ENCODE peak calls at places on chromosomes 5 and 9, in ten cellular contexts. One of them, this sample, is unnamed.

GRCh38 chr9:99873531-99873930 is 32.9 kb upstream of the STX17 start:
- DNase-seq in aorta: no peak
- DNase-seq in lower lobe of right lung: no peak
- DNase-seq in cardiac fibroblast: peak
- DNase-seq in GM12878: no peak
- DNase-seq in MM.1S: no peak
- DNase-seq in GM12865: no peak
- DNase-seq in uterus: no peak
- DNase-seq in spleen: no peak
- DNase-seq in right cardiac atrium: no peak
- DNase-seq in this sample: no peak

GRCh38 chr9:96646081-96646991 is 8.8 kb downstream of the PRXL2C start:
- DNase-seq in aorta: peak
- DNase-seq in lower lobe of right lung: no peak
- DNase-seq in cardiac fibroblast: peak
- DNase-seq in GM12878: no peak
- DNase-seq in MM.1S: no peak
- DNase-seq in GM12865: no peak
- DNase-seq in uterus: no peak
- DNase-seq in spleen: no peak
- DNase-seq in right cardiac atrium: no peak
- DNase-seq in this sample: peak

GRCh38 chr5:78490709-78491485 is 130.5 kb downstream of the SCAMP1 start:
- DNase-seq in aorta: no peak
- DNase-seq in lower lobe of right lung: no peak
- DNase-seq in cardiac fibroblast: peak
- DNase-seq in GM12878: no peak
- DNase-seq in MM.1S: no peak
- DNase-seq in GM12865: no peak
- DNase-seq in uterus: no peak
- DNase-seq in spleen: no peak
- DNase-seq in right cardiac atrium: no peak
- DNase-seq in this sample: no peak

GRCh38 chr5:16178745-16179372 is 732 bp downstream of the MARCHF11 start:
- DNase-seq in aorta: peak
- DNase-seq in lower lobe of right lung: peak
- DNase-seq in cardiac fibroblast: peak
- DNase-seq in GM12878: no peak
- DNase-seq in MM.1S: peak
- DNase-seq in GM12865: peak
- DNase-seq in uterus: peak
- DNase-seq in spleen: peak
- DNase-seq in right cardiac atrium: peak
- DNase-seq in this sample: peak

GRCh38 chr5:143040622-143041021 is 270.4 kb downstream of the ARHGAP26 start:
- DNase-seq in aorta: no peak
- DNase-seq in lower lobe of right lung: no peak
- DNase-seq in cardiac fibroblast: no peak
- DNase-seq in GM12878: no peak
- DNase-seq in MM.1S: no peak
- DNase-seq in GM12865: no peak
- DNase-seq in uterus: no peak
- DNase-seq in spleen: no peak
- DNase-seq in right cardiac atrium: no peak
- DNase-seq in this sample: no peak

GRCh38 chr5:9927106-9927505 is 297.0 kb upstream of the TAS2R1 start:
- DNase-seq in aorta: no peak
- DNase-seq in lower lobe of right lung: no peak
- DNase-seq in cardiac fibroblast: peak
- DNase-seq in GM12878: no peak
- DNase-seq in MM.1S: no peak
- DNase-seq in GM12865: no peak
- DNase-seq in uterus: no peak
- DNase-seq in spleen: no peak
- DNase-seq in right cardiac atrium: no peak
- DNase-seq in this sample: no peak

GRCh38 chr9:134637241-134637640 is 4.4 kb upstream of the COL5A1 start:
- DNase-seq in aorta: peak
- DNase-seq in lower lobe of right lung: peak
- DNase-seq in cardiac fibroblast: no peak
- DNase-seq in GM12878: no peak
- DNase-seq in MM.1S: no peak
- DNase-seq in GM12865: no peak
- DNase-seq in uterus: no peak
- DNase-seq in spleen: peak
- DNase-seq in right cardiac atrium: peak
- DNase-seq in this sample: no peak

GRCh38 chr5:41721521-41721920 is 148.7 kb downstream of the OXCT1 start:
- DNase-seq in aorta: no peak
- DNase-seq in lower lobe of right lung: no peak
- DNase-seq in cardiac fibroblast: peak
- DNase-seq in GM12878: no peak
- DNase-seq in MM.1S: no peak
- DNase-seq in GM12865: no peak
- DNase-seq in uterus: no peak
- DNase-seq in spleen: no peak
- DNase-seq in right cardiac atrium: no peak
- DNase-seq in this sample: no peak

GRCh38 chr5:151682751-151683331 is 3.9 kb downstream of the SPARC start:
- DNase-seq in aorta: no peak
- DNase-seq in lower lobe of right lung: no peak
- DNase-seq in cardiac fibroblast: peak
- DNase-seq in GM12878: no peak
- DNase-seq in MM.1S: no peak
- DNase-seq in GM12865: no peak
- DNase-seq in uterus: no peak
- DNase-seq in spleen: no peak
- DNase-seq in right cardiac atrium: no peak
- DNase-seq in this sample: peak

GRCh38 chr5:151680944-151681427 is 5.7 kb downstream of the SPARC start:
- DNase-seq in aorta: no peak
- DNase-seq in lower lobe of right lung: no peak
- DNase-seq in cardiac fibroblast: peak
- DNase-seq in GM12878: no peak
- DNase-seq in MM.1S: no peak
- DNase-seq in GM12865: no peak
- DNase-seq in uterus: no peak
- DNase-seq in spleen: no peak
- DNase-seq in right cardiac atrium: peak
- DNase-seq in this sample: no peak

GRCh38 chr5:151683444-151683843 is 3.3 kb downstream of the SPARC start:
- DNase-seq in aorta: no peak
- DNase-seq in lower lobe of right lung: no peak
- DNase-seq in cardiac fibroblast: peak
- DNase-seq in GM12878: no peak
- DNase-seq in MM.1S: no peak
- DNase-seq in GM12865: no peak
- DNase-seq in uterus: no peak
- DNase-seq in spleen: no peak
- DNase-seq in right cardiac atrium: no peak
- DNase-seq in this sample: no peak

GRCh38 chr5:151683936-151684586 is 2.7 kb downstream of the SPARC start:
- DNase-seq in aorta: no peak
- DNase-seq in lower lobe of right lung: no peak
- DNase-seq in cardiac fibroblast: peak
- DNase-seq in GM12878: no peak
- DNase-seq in MM.1S: no peak
- DNase-seq in GM12865: no peak
- DNase-seq in uterus: no peak
- DNase-seq in spleen: no peak
- DNase-seq in right cardiac atrium: no peak
- DNase-seq in this sample: no peak

DNA sequence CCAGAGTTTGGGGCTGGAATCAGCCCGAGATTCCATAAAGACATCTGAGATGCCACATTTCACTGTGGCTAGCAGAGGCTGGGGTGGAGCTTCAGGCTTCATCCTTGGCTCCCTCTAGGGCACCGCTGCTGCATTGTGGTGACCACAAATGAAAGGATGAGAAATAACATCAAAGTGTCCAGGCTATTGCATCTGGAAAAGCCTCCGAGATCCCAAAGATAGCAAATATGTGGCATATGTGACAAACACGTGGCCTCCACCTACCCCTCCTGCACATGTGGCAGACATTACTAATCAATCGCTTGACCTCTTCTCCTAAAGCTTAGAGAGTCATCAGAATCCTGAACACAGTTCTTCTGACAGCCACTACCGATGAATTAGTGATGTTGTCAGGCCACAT is 4.5 kb downstream of the SPARC start:
- DNase-seq in aorta: no peak
- DNase-seq in lower lobe of right lung: no peak
- DNase-seq in cardiac fibroblast: peak
- DNase-seq in GM12878: no peak
- DNase-seq in MM.1S: no peak
- DNase-seq in GM12865: no peak
- DNase-seq in uterus: no peak
- DNase-seq in spleen: no peak
- DNase-seq in right cardiac atrium: no peak
- DNase-seq in this sample: no peak
- H3K4me3 ChIP-seq in aorta: no peak
- H3K4me3 ChIP-seq in lower lobe of right lung: peak
- H3K4me3 ChIP-seq in cardiac fibroblast: no peak
- H3K4me3 ChIP-seq in GM12878: no peak
- H3K4me3 ChIP-seq in MM.1S: no peak
- H3K4me3 ChIP-seq in GM12865: no peak
- H3K4me3 ChIP-seq in uterus: no peak
- H3K4me3 ChIP-seq in spleen: no peak
- H3K4me3 ChIP-seq in right cardiac atrium: peak
- H3K4me3 ChIP-seq in this sample: peak

GRCh38 chr9:87382902-87383301 is 114.8 kb upstream of the DAPK1 start:
- DNase-seq in aorta: peak
- DNase-seq in lower lobe of right lung: no peak
- DNase-seq in cardiac fibroblast: peak
- DNase-seq in GM12878: no peak
- DNase-seq in MM.1S: no peak
- DNase-seq in GM12865: peak
- DNase-seq in uterus: no peak
- DNase-seq in spleen: no peak
- DNase-seq in right cardiac atrium: no peak
- DNase-seq in this sample: no peak

GRCh38 chr9:87379300-87379699 is 118.4 kb upstream of the DAPK1 start:
- DNase-seq in aorta: no peak
- DNase-seq in lower lobe of right lung: no peak
- DNase-seq in cardiac fibroblast: no peak
- DNase-seq in GM12878: no peak
- DNase-seq in MM.1S: no peak
- DNase-seq in GM12865: no peak
- DNase-seq in uterus: no peak
- DNase-seq in spleen: no peak
- DNase-seq in right cardiac atrium: no peak
- DNase-seq in this sample: no peak

GRCh38 chr9:87381050-87381711 is 116.5 kb upstream of the DAPK1 start:
- DNase-seq in aorta: no peak
- DNase-seq in lower lobe of right lung: no peak
- DNase-seq in cardiac fibroblast: peak
- DNase-seq in GM12878: no peak
- DNase-seq in MM.1S: no peak
- DNase-seq in GM12865: no peak
- DNase-seq in uterus: no peak
- DNase-seq in spleen: no peak
- DNase-seq in right cardiac atrium: no peak
- DNase-seq in this sample: no peak

GRCh38 chr9:87383341-87384150 is 114.1 kb upstream of the DAPK1 start:
- DNase-seq in aorta: no peak
- DNase-seq in lower lobe of right lung: no peak
- DNase-seq in cardiac fibroblast: peak
- DNase-seq in GM12878: no peak
- DNase-seq in MM.1S: no peak
- DNase-seq in GM12865: no peak
- DNase-seq in uterus: no peak
- DNase-seq in spleen: no peak
- DNase-seq in right cardiac atrium: no peak
- DNase-seq in this sample: no peak

DNA sequence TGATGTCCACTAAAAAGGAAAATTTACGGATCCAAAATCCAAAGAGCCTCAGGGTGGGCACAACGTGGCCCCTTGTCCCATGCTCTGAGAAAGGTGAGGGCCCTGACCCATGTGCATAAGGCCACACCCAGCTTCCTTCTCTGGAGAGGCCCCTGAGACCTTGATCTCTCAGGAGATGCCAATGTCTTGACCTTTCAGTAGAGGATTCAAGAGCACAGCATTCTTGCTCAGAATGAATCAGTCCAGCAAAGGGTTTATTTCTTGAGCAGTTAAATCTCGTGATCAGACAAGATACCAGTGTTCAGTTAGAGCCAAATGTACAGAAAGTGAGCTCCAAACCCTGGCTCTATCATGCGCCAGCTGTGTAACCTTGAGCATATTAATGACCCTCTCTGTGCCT is 115.9 kb upstream of the DAPK1 start:
- DNase-seq in aorta: no peak
- DNase-seq in lower lobe of right lung: no peak
- DNase-seq in cardiac fibroblast: peak
- DNase-seq in GM12878: no peak
- DNase-seq in MM.1S: no peak
- DNase-seq in GM12865: no peak
- DNase-seq in uterus: no peak
- DNase-seq in spleen: no peak
- DNase-seq in right cardiac atrium: no peak
- DNase-seq in this sample: no peak
- H3K4me3 ChIP-seq in aorta: no peak
- H3K4me3 ChIP-seq in lower lobe of right lung: no peak
- H3K4me3 ChIP-seq in cardiac fibroblast: no peak
- H3K4me3 ChIP-seq in GM12878: no peak
- H3K4me3 ChIP-seq in MM.1S: no peak
- H3K4me3 ChIP-seq in GM12865: no peak
- H3K4me3 ChIP-seq in uterus: no peak
- H3K4me3 ChIP-seq in spleen: no peak
- H3K4me3 ChIP-seq in right cardiac atrium: no peak
- H3K4me3 ChIP-seq in this sample: no peak

GRCh38 chr9:4144869-4145268 is 155.0 kb downstream of the GLIS3 start:
- DNase-seq in aorta: no peak
- DNase-seq in lower lobe of right lung: no peak
- DNase-seq in cardiac fibroblast: peak
- DNase-seq in GM12878: no peak
- DNase-seq in MM.1S: no peak
- DNase-seq in GM12865: no peak
- DNase-seq in uterus: no peak
- DNase-seq in spleen: no peak
- DNase-seq in right cardiac atrium: no peak
- DNase-seq in this sample: no peak
- H3K4me3 ChIP-seq in aorta: no peak
- H3K4me3 ChIP-seq in lower lobe of right lung: no peak
- H3K4me3 ChIP-seq in cardiac fibroblast: no peak
- H3K4me3 ChIP-seq in GM12878: no peak
- H3K4me3 ChIP-seq in MM.1S: no peak
- H3K4me3 ChIP-seq in GM12865: no peak
- H3K4me3 ChIP-seq in uterus: peak
- H3K4me3 ChIP-seq in spleen: no peak
- H3K4me3 ChIP-seq in right cardiac atrium: peak
- H3K4me3 ChIP-seq in this sample: peak

GRCh38 chr5:148094336-148094735 is 30.6 kb downstream of the SPINK5 start:
- DNase-seq in aorta: no peak
- DNase-seq in lower lobe of right lung: no peak
- DNase-seq in cardiac fibroblast: no peak
- DNase-seq in GM12878: no peak
- DNase-seq in MM.1S: no peak
- DNase-seq in GM12865: no peak
- DNase-seq in uterus: no peak
- DNase-seq in spleen: no peak
- DNase-seq in right cardiac atrium: no peak
- DNase-seq in this sample: no peak

GRCh38 chr5:148090200-148090599 is 26.4 kb downstream of the SPINK5 start:
- DNase-seq in aorta: no peak
- DNase-seq in lower lobe of right lung: no peak
- DNase-seq in cardiac fibroblast: no peak
- DNase-seq in GM12878: no peak
- DNase-seq in MM.1S: no peak
- DNase-seq in GM12865: no peak
- DNase-seq in uterus: no peak
- DNase-seq in spleen: no peak
- DNase-seq in right cardiac atrium: no peak
- DNase-seq in this sample: no peak

GRCh38 chr5:148085934-148086333 is 22.2 kb downstream of the SPINK5 start:
- DNase-seq in aorta: no peak
- DNase-seq in lower lobe of right lung: peak
- DNase-seq in cardiac fibroblast: peak
- DNase-seq in GM12878: no peak
- DNase-seq in MM.1S: no peak
- DNase-seq in GM12865: no peak
- DNase-seq in uterus: no peak
- DNase-seq in spleen: no peak
- DNase-seq in right cardiac atrium: no peak
- DNase-seq in this sample: no peak

GRCh38 chr5:148091991-148092964 is 28.5 kb downstream of the SPINK5 start:
- DNase-seq in aorta: no peak
- DNase-seq in lower lobe of right lung: no peak
- DNase-seq in cardiac fibroblast: no peak
- DNase-seq in GM12878: no peak
- DNase-seq in MM.1S: no peak
- DNase-seq in GM12865: no peak
- DNase-seq in uterus: no peak
- DNase-seq in spleen: no peak
- DNase-seq in right cardiac atrium: no peak
- DNase-seq in this sample: no peak

DNA sequence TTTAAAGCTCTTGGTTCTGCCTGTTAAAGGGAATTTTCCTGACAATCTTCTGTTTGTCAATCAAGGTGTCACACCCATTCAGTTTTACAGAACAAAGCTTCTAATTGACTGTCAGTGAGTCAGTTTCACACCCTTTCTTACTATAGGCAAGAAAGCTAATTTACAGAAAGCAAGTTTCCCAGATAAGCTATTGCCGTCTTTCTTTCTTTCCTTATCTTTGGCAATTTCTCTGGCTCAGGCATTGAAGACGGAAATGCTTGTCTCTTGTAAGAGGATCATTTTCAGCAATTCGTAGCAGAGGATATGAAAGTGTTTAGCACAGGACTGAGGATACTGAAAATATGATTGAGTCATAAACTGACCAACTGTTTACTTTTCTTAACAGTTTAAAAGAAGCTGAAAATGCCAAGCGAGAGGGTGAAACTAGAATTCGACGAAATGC is 27.0 kb downstream of the SPINK5 start:
- DNase-seq in aorta: no peak
- DNase-seq in lower lobe of right lung: no peak
- DNase-seq in cardiac fibroblast: no peak
- DNase-seq in GM12878: no peak
- DNase-seq in MM.1S: peak
- DNase-seq in GM12865: peak
- DNase-seq in uterus: no peak
- DNase-seq in spleen: no peak
- DNase-seq in right cardiac atrium: no peak
- DNase-seq in this sample: no peak
- H3K4me3 ChIP-seq in aorta: no peak
- H3K4me3 ChIP-seq in lower lobe of right lung: no peak
- H3K4me3 ChIP-seq in cardiac fibroblast: no peak
- H3K4me3 ChIP-seq in GM12878: no peak
- H3K4me3 ChIP-seq in MM.1S: peak
- H3K4me3 ChIP-seq in GM12865: no peak
- H3K4me3 ChIP-seq in uterus: no peak
- H3K4me3 ChIP-seq in spleen: no peak
- H3K4me3 ChIP-seq in right cardiac atrium: no peak
- H3K4me3 ChIP-seq in this sample: no peak